ENCODE peak calls at places on chromosome 11, in six cellular contexts. Y, A, L, D, Q and R are unnamed samples.

GRCh38 chr11:105046898-105047579 is 1.9 kb upstream of the CARD16 start:
- DNase-seq in L (peak; percentile 90), A (no peak), Q (peak; percentile 15), D (peak; percentile 40), Y (peak; percentile 100), R (no peak)

GRCh38 chr11:126186708-126187481 is 24.6 kb downstream of the RPUSD4 start:
- DNase-seq in A (no peak), D (no peak), L (no peak), Y (no peak), Q (no peak), R (no peak)

GRCh38 chr11:15815246-15816209 is 540.8 kb downstream of the SOX6 start:
- DNase-seq in A (no peak), L (no peak), Q (no peak), Y (no peak), D (no peak), R (no peak)

GRCh38 chr11:75858042-75858441 is 43.0 kb downstream of the UVRAG start:
- DNase-seq in Y (no peak), A (no peak), Q (no peak), D (no peak), L (no peak), R (no peak)

GRCh38 chr11:66126808-66127555 is 56.9 kb downstream of the PACS1 start:
- DNase-seq in Q (peak; percentile 50), Y (peak; percentile 79), D (peak; percentile 55), L (no peak), A (peak; percentile 32), R (peak; percentile 68)

GRCh38 chr11:129061466-129062194 is 119.0 kb upstream of the TP53AIP1 start:
- DNase-seq in D (peak; percentile 30), L (peak; percentile 69), Q (no peak), A (no peak), Y (peak; percentile 50), R (no peak)

GRCh38 chr11:124586247-124586860 is 16.6 kb downstream of the OR8A1 start:
- DNase-seq in L (peak; percentile 50), Y (peak; percentile 66), Q (peak; percentile 42), D (peak; percentile 35), A (peak; percentile 14), R (peak; percentile 61)

GRCh38 chr11:2572491-2573239 is 127.1 kb downstream of the KCNQ1OT1 start:
- DNase-seq in Y (no peak), L (no peak), A (no peak), Q (no peak), D (peak; percentile 10), R (no peak)

GRCh38 chr11:69377029-69377952 is 83.3 kb downstream of the MYEOV start:
- DNase-seq in D (no peak), Y (no peak), A (no peak), L (peak; percentile 43), Q (peak; percentile 23), R (no peak)

GRCh38 chr11:38460429-38460828 is 1862.4 kb upstream of the RAG2 start:
- DNase-seq in D (no peak), L (no peak), A (no peak), Q (no peak), Y (peak; percentile 3), R (no peak)

GRCh38 chr11:47409440-47410403 is 1.3 kb downstream of the SLC39A13 start:
- DNase-seq in D (no peak), L (no peak), Q (no peak), A (peak; percentile 14), Y (no peak), R (no peak)

GRCh38 chr11:1006762-1007161 is 29.8 kb downstream of the MUC6 start:
- DNase-seq in Q (no peak), A (peak; percentile 69), L (no peak), D (no peak), Y (no peak), R (no peak)

GRCh38 chr11:17646451-17647145 is 72.8 kb upstream of the MYOD1 start:
- DNase-seq in Q (no peak), A (no peak), D (no peak), L (no peak), Y (no peak), R (no peak)

GRCh38 chr11:71252782-71253730 is 679 bp upstream of the SHANK2 start:
- DNase-seq in Q (peak; percentile 48), Y (peak; percentile 68), D (no peak), A (no peak), L (peak; percentile 83), R (no peak)
- H3K4me3 ChIP-seq in Q (peak overlapping the region; percentile 61), Y (peak overlapping the region; percentile 62), D (peak overlapping the region; percentile 55), A (no peak overlapping the region), L (peak overlapping the region; percentile 99), R (no peak overlapping the region)

GRCh38 chr11:72122607-72123006 is 10.1 kb upstream of the ANAPC15 start:
- DNase-seq in Q (no peak), Y (no peak), L (no peak), A (no peak), D (no peak), R (no peak)
- TF ChIP-seq POLR2A in Q (no peak), Y (no peak), L (no peak), A (no peak), D (no peak), R (no peak)

GRCh38 chr11:131749100-131749499 is 378.7 kb downstream of the NTM start:
- DNase-seq in L (no peak), Y (peak; percentile 96), Q (no peak), D (no peak), A (no peak), R (no peak)
- H3K4me3 ChIP-seq in L (no peak overlapping the region), Y (no peak overlapping the region), Q (no peak overlapping the region), D (no peak overlapping the region), A (no peak overlapping the region), R (no peak overlapping the region)

GRCh38 chr11:45949992-45950407 is 27.5 kb downstream of the LARGE2 start:
- DNase-seq in Y (no peak), A (no peak), L (no peak), D (no peak), Q (no peak), R (no peak)

GRCh38 chr11:45941285-45941684 is 18.8 kb downstream of the LARGE2 start:
- DNase-seq in Y (no peak), A (no peak), D (no peak), L (no peak), Q (no peak), R (no peak)

GRCh38 chr11:45942381-45942780 is 19.9 kb downstream of the LARGE2 start:
- DNase-seq in A (no peak), L (no peak), Y (no peak), Q (no peak), D (no peak), R (no peak)

GRCh38 chr11:45948341-45948740 is 25.9 kb downstream of the LARGE2 start:
- DNase-seq in L (no peak), Y (no peak), D (no peak), A (no peak), Q (no peak), R (no peak)

DNA sequence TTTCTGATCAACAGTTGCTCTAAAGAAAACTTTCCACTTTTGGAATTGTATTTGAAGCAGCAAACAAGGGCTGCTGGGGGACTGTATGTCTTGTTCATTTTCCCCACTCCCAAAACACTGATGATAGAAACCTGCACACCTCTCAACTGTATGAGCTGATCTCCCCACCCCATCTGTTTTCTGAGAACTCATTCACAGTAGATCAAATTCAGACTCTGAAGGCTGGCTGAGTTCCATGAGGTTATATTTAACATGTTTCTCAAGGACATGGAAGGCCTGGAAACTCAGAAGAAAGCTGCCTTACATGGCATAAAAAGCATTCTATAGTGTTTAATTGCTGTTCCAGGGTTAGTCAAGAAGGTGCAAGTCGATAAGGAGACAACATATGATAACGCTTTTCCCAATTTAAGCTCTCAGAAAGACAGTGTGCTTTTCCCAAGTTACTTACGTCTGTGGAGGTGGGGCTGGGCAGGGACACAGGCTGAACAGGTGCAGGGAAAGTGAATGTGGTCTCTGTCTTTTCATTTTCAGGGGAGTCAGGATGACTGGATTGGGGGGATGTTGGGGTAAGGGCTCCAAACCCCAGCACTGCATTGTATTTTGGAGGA is 23.0 kb downstream of the LARGE2 start:
- DNase-seq in Q (no peak), D (no peak), L (no peak), Y (no peak), A (no peak), R (no peak)
- TF ChIP-seq POLR2A in Q (no peak), D (no peak), L (no peak), Y (no peak), A (no peak), R (no peak)

GRCh38 chr11:120147950-120148270 is 10.0 kb upstream of the TRIM29 start:
- DNase-seq in L (no peak), A (no peak), D (no peak), Y (no peak), Q (no peak), R (no peak)

GRCh38 chr11:120151536-120151935 is 13.6 kb upstream of the TRIM29 start:
- DNase-seq in L (no peak), A (no peak), D (no peak), Q (no peak), Y (no peak), R (no peak)

GRCh38 chr11:120147094-120147949 is 9.4 kb upstream of the TRIM29 start:
- DNase-seq in Q (peak; percentile 84), D (no peak), L (no peak), Y (no peak), A (no peak), R (no peak)

GRCh38 chr11:120146413-120147093 is 8.6 kb upstream of the TRIM29 start:
- DNase-seq in D (no peak), Y (no peak), Q (no peak), A (no peak), L (no peak), R (no peak)

GRCh38 chr11:120149246-120149645 is 11.3 kb upstream of the TRIM29 start:
- DNase-seq in A (no peak), Q (no peak), D (no peak), Y (no peak), L (no peak), R (no peak)
- H3K4me3 ChIP-seq in A (no peak overlapping the region), Q (no peak overlapping the region), D (no peak overlapping the region), Y (no peak overlapping the region), L (no peak overlapping the region), R (no peak overlapping the region)